ENCODE peak calls at places on chromosomes 1 and 21, in ten cellular contexts. G is CD8-positive, alpha-beta memory T cell; B is uterus; R is NCI-H146; F is NCI-H2081 treated with DMSO at 0.1 percent for 48 hours; M is psoas muscle; K is H4; Q is endothelial cell; E is COLO829; W is BE2C. Z is an unnamed sample.
A peak's percentile ranks its signal among the peaks of the same experiment; 100 is the strongest.

GRCh38 chr21:38916214-38916964 is 110.7 kb downstream of the ETS2 start:
- DNase-seq in M (no peak), B (no peak), G (no peak), Q (no peak), K (no peak), E (no peak), F (no peak), W (no peak), R (peak; percentile 56), Z (no peak)

GRCh38 chr1:1433804-1434130 is 1.7 kb upstream of the VWA1 start:
- DNase-seq in F (no peak), W (peak; percentile 30), K (no peak), B (peak; percentile 66), M (no peak), R (no peak), G (no peak), Q (no peak), E (no peak), Z (peak; percentile 44)

GRCh38 chr21:31088196-31088751 is 50.0 kb upstream of the KRTAP19-8 start:
- DNase-seq in Q (no peak), G (no peak), K (no peak), W (no peak), R (no peak), E (no peak), B (no peak), M (no peak), F (no peak), Z (no peak)

GRCh38 chr1:38239258-38239657 is 192.7 kb upstream of the POU3F1 start:
- DNase-seq in R (peak; percentile 31), K (no peak), G (no peak), M (no peak), B (no peak), F (no peak), W (no peak), E (no peak), Q (no peak), Z (no peak)

GRCh38 chr1:11730429-11730861 is 5.5 kb upstream of the AGTRAP start:
- DNase-seq in K (peak; percentile 44), F (no peak), B (peak; percentile 42), Q (peak; percentile 28), E (no peak), R (no peak), M (no peak), W (no peak), G (peak; percentile 57), Z (no peak)

GRCh38 chr1:29624747-29625420 is 388.6 kb downstream of the PTPRU start:
- DNase-seq in W (no peak), E (no peak), Q (no peak), M (no peak), F (no peak), R (no peak), K (no peak), B (no peak), G (no peak), Z (no peak)

GRCh38 chr1:234769284-234769998 is 159.5 kb upstream of the IRF2BP2 start:
- DNase-seq in F (no peak), G (no peak), E (no peak), Q (no peak), B (no peak), M (no peak), R (no peak), K (no peak), W (no peak), Z (no peak)

GRCh38 chr1:225361176-225361575 is 66.7 kb downstream of the LBR start:
- DNase-seq in Q (no peak), F (no peak), M (no peak), W (no peak), B (no peak), E (no peak), K (no peak), G (no peak), R (no peak), Z (no peak)

GRCh38 chr1:168230709-168231108 is 4.9 kb downstream of the SFT2D2 start:
- DNase-seq in W (no peak), M (no peak), G (no peak), Q (no peak), E (no peak), F (no peak), B (no peak), K (no peak), R (no peak), Z (no peak)

GRCh38 chr1:29912413-29912812 is 676.1 kb downstream of the PTPRU start:
- DNase-seq in Q (no peak), E (no peak), W (no peak), G (no peak), F (no peak), R (no peak), K (no peak), M (no peak), B (no peak), Z (no peak)

GRCh38 chr1:116265931-116266863 is 106.8 kb upstream of the ATP1A1 start:
- DNase-seq in Q (no peak), F (no peak), B (no peak), R (no peak), K (no peak), E (no peak), M (no peak), G (no peak), W (no peak), Z (no peak)

GRCh38 chr21:46117586-46118304 is 19.8 kb downstream of the COL6A2 start:
- DNase-seq in Q (peak; percentile 2), K (no peak), R (no peak), W (peak; percentile 5), G (no peak), E (no peak), F (no peak), B (peak; percentile 13), M (no peak), Z (no peak)

GRCh38 chr1:206664740-206665139 is 20.0 kb upstream of the MAPKAPK2 start:
- DNase-seq in B (no peak), R (no peak), F (no peak), G (no peak), W (no peak), K (no peak), Q (no peak), M (no peak), E (no peak), Z (no peak)